ENCODE peak calls at places on chromosome 1, in ten cellular contexts. M is GM12878, Q is H9, T is fibroblast of lung, B is neural progenitor cell, W is IMR-90, Y is gastrocnemius medialis, G is lung, I is pancreas, C is sigmoid colon. Z is an unnamed sample.

GRCh38 chr1:32056598-32056997 is 16.1 kb upstream of the TMEM39B start:
- DNase-seq in T (no peak), C (no peak), G (no peak), Q (no peak), W (no peak), B (no peak), Y (no peak), M (no peak), I (no peak), Z (no peak)

GRCh38 chr1:7616953-7617352 is 154.1 kb upstream of the VAMP3 start:
- DNase-seq in T (no peak), M (no peak), C (peak; percentile 39), Q (no peak), W (no peak), G (no peak), Y (peak; percentile 65), I (no peak), B (no peak), Z (peak; percentile 1)

GRCh38 chr1:66281808-66282207 is 252.1 kb upstream of the SGIP1 start:
- DNase-seq in B (no peak), I (no peak), Y (no peak), T (no peak), C (no peak), M (no peak), Q (no peak), W (no peak), G (no peak), Z (no peak)

GRCh38 chr1:228452194-228453021 is 34.8 kb upstream of the RNF187 start:
- DNase-seq in Q (no peak), Y (no peak), G (no peak), T (peak; percentile 25), C (peak; percentile 57), I (no peak), W (peak; percentile 25), M (no peak), B (no peak), Z (no peak)

GRCh38 chr1:10631811-10632481 is 157.2 kb downstream of the PEX14 start:
- DNase-seq in I (no peak), Y (no peak), W (no peak), B (peak; percentile 74), Q (no peak), M (no peak), G (no peak), T (no peak), C (peak; percentile 56), Z (peak; percentile 67)

GRCh38 chr1:59506952-59507351 is 210.1 kb downstream of the FGGY start:
- DNase-seq in I (no peak), Q (no peak), T (peak; percentile 54), Y (peak; percentile 81), M (peak; percentile 38), C (peak; percentile 76), B (no peak), G (peak; percentile 54), W (peak; percentile 40), Z (peak; percentile 33)

GRCh38 chr1:154358519-154358918 is 33.2 kb downstream of the ATP8B2 start:
- DNase-seq in C (no peak), I (no peak), Q (no peak), G (no peak), T (no peak), Y (no peak), W (no peak), M (no peak), B (no peak), Z (no peak)

GRCh38 chr1:12209495-12209832 is 20.4 kb upstream of the VPS13D start:
- DNase-seq in W (no peak), B (no peak), T (no peak), I (no peak), Q (no peak), Y (no peak), G (no peak), C (no peak), M (no peak), Z (no peak)

GRCh38 chr1:67766117-67766978 is 66.9 kb downstream of the GNG12 start:
- DNase-seq in G (no peak), C (no peak), Y (peak; percentile 16), W (peak; percentile 94), B (peak; percentile 89), M (no peak), T (peak; percentile 96), Q (no peak), I (peak; percentile 16), Z (no peak)

GRCh38 chr1:159953866-159954515 is at the start of gene SLAMF9:
- DNase-seq in B (no peak), M (no peak), G (no peak), W (peak; percentile 70), T (peak; percentile 59), Q (peak; percentile 10), Y (no peak), I (no peak), C (no peak), Z (peak; percentile 29)
- H3K27ac ChIP-seq in B (no peak within 1 kb of the TSS), M (no peak within 1 kb of the TSS), G (no peak within 1 kb of the TSS), W (no peak within 1 kb of the TSS), T (no peak within 1 kb of the TSS), Q (no peak within 1 kb of the TSS), Y (no peak within 1 kb of the TSS), I (no peak within 1 kb of the TSS), C (no peak within 1 kb of the TSS), Z (no peak within 1 kb of the TSS)

DNA sequence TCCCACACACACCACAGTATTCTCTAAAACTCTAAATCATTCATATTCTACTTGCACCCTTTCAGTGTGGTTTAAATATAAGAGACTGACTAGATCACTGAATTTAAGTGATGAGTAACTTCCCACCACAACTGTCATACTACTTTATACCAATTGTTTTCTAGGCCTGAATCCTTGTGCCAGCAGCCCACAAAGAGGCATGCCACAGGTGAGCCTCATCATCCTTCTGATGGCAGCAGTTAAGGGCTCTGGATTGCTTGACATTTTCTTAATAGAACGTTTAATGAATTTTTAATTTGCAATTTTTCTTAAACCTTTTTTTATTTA is 9.6 kb downstream of the C1orf105 start:
- DNase-seq in W (no peak), T (no peak), I (no peak), C (no peak), Q (no peak), B (no peak), M (no peak), Y (no peak), G (no peak), Z (no peak)
- H3K4me1 ChIP-seq in W (no peaks in the 10 kb centered on the region), T (no peaks in the 10 kb centered on the region), I (peaks cover 12% of the 10 kb centered on the region), C (no peaks in the 10 kb centered on the region), Q (no peaks in the 10 kb centered on the region), B (peaks cover 14% of the 10 kb centered on the region), M (peaks cover 8% of the 10 kb centered on the region), Y (no peaks in the 10 kb centered on the region), G (peaks cover 3% of the 10 kb centered on the region), Z (no peaks in the 10 kb centered on the region)

GRCh38 chr1:107748529-107748928 is 216.5 kb downstream of the VAV3 start:
- DNase-seq in Y (no peak), B (peak; percentile 32), T (peak; percentile 23), G (no peak), I (no peak), C (no peak), M (no peak), Q (no peak), W (peak; percentile 1), Z (no peak)
- TF ChIP-seq CTCF in Y (no peak), B (peak; percentile 57), T (peak; percentile 43), G (no peak), I (no peak), C (no peak), M (no peak), Q (peak; percentile 58), W (peak; percentile 15), Z (no peak)

GRCh38 chr1:183185941-183186490 is at the start of gene LAMC2:
- DNase-seq in Q (peak; percentile 86), B (peak; percentile 75), W (peak; percentile 52), I (peak; percentile 54), M (no peak), Y (no peak), G (peak; percentile 73), T (peak; percentile 78), C (peak; percentile 67), Z (no peak)
- H3K27ac ChIP-seq in Q (peak within 1 kb of the TSS; percentile 52), B (no peak within 1 kb of the TSS), W (no peak within 1 kb of the TSS), I (peak within 1 kb of the TSS; percentile 78), M (no peak within 1 kb of the TSS), Y (no peak within 1 kb of the TSS), G (no peak within 1 kb of the TSS), T (no peak within 1 kb of the TSS), C (peak within 1 kb of the TSS; percentile 35), Z (no peak within 1 kb of the TSS)

GRCh38 chr1:42946120-42947009 is 12.3 kb downstream of the SLC2A1 start:
- DNase-seq in B (no peak), I (no peak), M (no peak), G (no peak), C (no peak), W (no peak), Y (no peak), T (no peak), Q (no peak), Z (no peak)
- H3K4me1 ChIP-seq in B (peaks cover 40% of the 10 kb centered on the region), I (peaks cover 30% of the 10 kb centered on the region), M (peaks cover 81% of the 10 kb centered on the region), G (peaks cover 9% of the 10 kb centered on the region), C (peaks cover 51% of the 10 kb centered on the region), W (peaks cover 67% of the 10 kb centered on the region), Y (peaks cover 3% of the 10 kb centered on the region), T (peaks cover 18% of the 10 kb centered on the region), Q (peaks cover 11% of the 10 kb centered on the region), Z (peaks cover 43% of the 10 kb centered on the region)

GRCh38 chr1:191629836-191630235 is 528.4 kb upstream of the RGS18 start:
- DNase-seq in Q (peak; percentile 67), T (no peak), M (no peak), B (peak; percentile 25), G (no peak), C (no peak), I (no peak), W (no peak), Y (no peak), Z (no peak)
- TF ChIP-seq CTCF in Q (peak; percentile 55), T (no peak), M (no peak), B (no peak), G (no peak), C (no peak), I (no peak), W (no peak), Y (no peak), Z (no peak)

GRCh38 chr1:241061062-241061461 is 295.9 kb downstream of the RGS7 start:
- DNase-seq in Q (no peak), I (no peak), C (no peak), Y (no peak), B (no peak), M (no peak), G (no peak), T (no peak), W (no peak), Z (no peak)
- H3K27ac ChIP-seq in Q (no peak overlapping the region), I (no peak overlapping the region), C (no peak overlapping the region), Y (no peak overlapping the region), B (no peak overlapping the region), M (no peak overlapping the region), G (no peak overlapping the region), T (no peak overlapping the region), W (no peak overlapping the region), Z (no peak overlapping the region)

DNA sequence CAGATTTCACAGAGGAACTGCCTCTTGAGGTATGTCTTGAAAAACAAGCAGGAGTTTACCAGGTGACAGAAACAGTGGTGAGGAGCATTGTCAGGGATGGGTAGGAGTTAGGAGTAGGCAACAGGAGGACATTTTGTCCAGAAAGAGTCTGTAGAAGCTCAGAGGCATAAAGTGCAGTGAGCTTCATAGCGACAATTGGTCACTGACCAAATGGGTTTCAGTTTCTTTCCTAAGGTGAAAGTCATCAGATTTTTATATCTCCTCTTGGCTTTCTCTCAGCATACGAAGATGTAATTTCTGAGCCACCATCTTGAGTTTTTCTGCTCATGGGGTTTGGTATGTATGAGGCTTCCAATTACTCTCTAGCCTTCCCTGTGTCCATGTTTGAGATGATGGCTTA is 29.3 kb upstream of the FASLG start:
- DNase-seq in M (no peak), B (no peak), I (no peak), G (no peak), C (no peak), Q (no peak), Y (no peak), W (no peak), T (no peak), Z (no peak)
- H3K4me1 ChIP-seq in M (no peaks in the 10 kb centered on the region), B (no peaks in the 10 kb centered on the region), I (no peaks in the 10 kb centered on the region), G (peaks cover 3% of the 10 kb centered on the region), C (no peaks in the 10 kb centered on the region), Q (no peaks in the 10 kb centered on the region), Y (no peaks in the 10 kb centered on the region), W (peaks cover 13% of the 10 kb centered on the region), T (no peaks in the 10 kb centered on the region), Z (no peaks in the 10 kb centered on the region)